ENCODE peak calls at places on chromosomes 12 and 14, in nine cellular contexts. I, N, Q, F, A, C, W, D and X are unnamed samples.

GRCh38 chr14:99838555-99839193 is 45.5 kb downstream of the EML1 start:
- DNase-seq in I (no peak), W (no peak), F (no peak), A (no peak), D (no peak), C (no peak), N (no peak), Q (no peak), X (no peak)

GRCh38 chr14:63493246-63493645 is 49.9 kb downstream of the PPP2R5E start:
- DNase-seq in I (no peak), N (no peak), D (no peak), A (peak), Q (no peak), C (no peak), W (no peak), F (no peak), X (peak)

GRCh38 chr12:112750971-112751370 is 40.6 kb upstream of the RPH3A start:
- DNase-seq in A (no peak), F (no peak), Q (no peak), D (no peak), W (no peak), N (no peak), C (no peak), I (no peak), X (no peak)

GRCh38 chr12:57965766-57966165 is 24.4 kb downstream of the ATP23 start:
- DNase-seq in F (no peak), Q (no peak), D (no peak), C (no peak), W (no peak), I (no peak), A (no peak), N (no peak), X (no peak)

GRCh38 chr12:55823419-55823818 is 5.6 kb downstream of the ORMDL2 start:
- DNase-seq in N (no peak), A (no peak), F (no peak), W (no peak), D (no peak), I (no peak), C (no peak), Q (no peak), X (no peak)

GRCh38 chr12:116361404-116362223 is 84.1 kb upstream of the MED13L start:
- DNase-seq in N (no peak), Q (no peak), W (no peak), C (no peak), D (no peak), I (no peak), F (no peak), A (no peak), X (no peak)

GRCh38 chr12:22700126-22700525 is 75.2 kb downstream of the ETNK1 start:
- DNase-seq in W (peak), D (no peak), F (no peak), A (no peak), I (peak), N (no peak), C (no peak), Q (no peak), X (no peak)

GRCh38 chr12:79911889-79912656 is 22.8 kb downstream of the PPP1R12A start:
- DNase-seq in F (no peak), N (no peak), D (peak), Q (no peak), A (no peak), C (no peak), W (no peak), I (no peak), X (no peak)

GRCh38 chr14:95098984-95099599 is 58.2 kb downstream of the DICER1 start:
- DNase-seq in A (peak), C (peak), W (peak), F (peak), D (peak), N (no peak), Q (peak), I (peak), X (peak)

GRCh38 chr12:30884804-30885203 is 41.7 kb upstream of the TSPAN11 start:
- DNase-seq in I (no peak), N (no peak), F (no peak), W (no peak), A (no peak), D (no peak), C (no peak), Q (no peak), X (peak)

GRCh38 chr14:35229495-35230089 is 62.6 kb upstream of the PSMA6 start:
- DNase-seq in W (peak), Q (no peak), A (no peak), C (no peak), N (no peak), I (peak), F (no peak), D (no peak), X (peak)

GRCh38 chr14:85579957-85580356 is 50.0 kb downstream of the FLRT2 start:
- DNase-seq in N (no peak), I (no peak), F (no peak), C (no peak), W (no peak), Q (no peak), A (no peak), D (no peak), X (no peak)

GRCh38 chr12:110234197-110235154 is 46.6 kb upstream of the ATP2A2 start:
- DNase-seq in D (no peak), C (no peak), I (no peak), Q (no peak), A (no peak), F (no peak), W (no peak), N (no peak), X (peak)

GRCh38 chr14:24392327-24393098 is 6.3 kb upstream of the NYNRIN start:
- DNase-seq in C (no peak), N (no peak), A (peak), F (no peak), W (peak), I (peak), Q (no peak), D (no peak), X (no peak)
- TF ChIP-seq CTCF in C (no peak), N (no peak), A (peak), F (no peak), W (peak), I (peak), Q (peak), D (no peak), X (no peak)

GRCh38 chr12:27014859-27015729 is 910 bp upstream of the TM7SF3 start:
- DNase-seq in A (no peak), F (no peak), C (no peak), N (no peak), I (no peak), W (no peak), Q (no peak), D (peak), X (peak)

GRCh38 chr12:27015730-27016076 is 1.5 kb upstream of the TM7SF3 start:
- DNase-seq in D (no peak), A (peak), Q (no peak), C (no peak), N (no peak), W (peak), I (peak), F (no peak), X (peak)

GRCh38 chr12:27013606-27014084 is 539 bp downstream of the TM7SF3 start:
- DNase-seq in A (no peak), I (peak), F (peak), W (peak), C (no peak), Q (peak), N (no peak), D (peak), X (peak)

GRCh38 chr12:27012982-27013255 is 1.3 kb downstream of the TM7SF3 start:
- DNase-seq in W (no peak), C (no peak), N (no peak), D (no peak), I (no peak), Q (no peak), A (no peak), F (no peak), X (no peak)

DNA sequence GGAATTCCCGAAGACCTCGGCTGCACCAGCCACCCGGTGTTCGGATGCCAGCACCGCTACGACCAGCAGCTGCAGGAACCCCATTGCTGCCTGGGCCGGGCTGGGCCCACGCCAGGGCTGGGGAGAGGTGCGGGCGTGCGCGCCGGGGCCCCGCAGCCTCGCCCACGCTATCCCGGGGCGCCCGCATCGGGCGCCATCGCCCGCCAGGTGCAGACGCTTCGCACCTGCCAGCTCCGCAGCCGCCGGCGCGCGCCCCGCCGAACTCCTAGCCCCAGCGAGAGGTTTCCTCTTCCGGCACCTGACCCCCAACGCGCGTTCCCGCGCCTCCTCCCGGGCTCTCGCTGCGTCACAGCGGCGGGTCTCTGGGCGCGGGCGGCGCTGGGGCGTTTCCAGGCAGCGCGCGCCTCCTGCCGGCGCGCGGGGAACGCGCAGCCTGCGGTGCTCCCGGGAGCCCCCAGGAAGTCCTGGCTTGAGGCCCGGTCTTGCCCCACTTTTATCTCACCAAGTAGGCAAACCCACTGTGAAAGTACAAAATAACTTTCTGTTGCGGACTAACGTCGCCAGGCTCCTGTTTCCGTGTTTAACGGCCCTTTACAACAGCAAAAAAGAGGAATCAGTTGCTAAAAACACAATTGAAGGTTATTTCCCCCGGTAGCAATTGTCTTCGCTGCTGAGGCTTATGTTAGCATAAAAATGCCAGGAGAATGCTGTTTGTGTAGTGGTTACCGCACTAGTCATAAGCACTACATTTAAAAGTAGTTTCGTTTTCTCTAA is at the start of gene TM7SF3:
- DNase-seq in F (peak), C (peak), A (peak), I (peak), D (peak), Q (peak), N (peak), W (peak), X (no peak)
- TF ChIP-seq POLR2A in F (no peak), C (peak), A (peak), I (peak), D (peak), Q (no peak), N (peak), W (peak), X (peak)

DNA sequence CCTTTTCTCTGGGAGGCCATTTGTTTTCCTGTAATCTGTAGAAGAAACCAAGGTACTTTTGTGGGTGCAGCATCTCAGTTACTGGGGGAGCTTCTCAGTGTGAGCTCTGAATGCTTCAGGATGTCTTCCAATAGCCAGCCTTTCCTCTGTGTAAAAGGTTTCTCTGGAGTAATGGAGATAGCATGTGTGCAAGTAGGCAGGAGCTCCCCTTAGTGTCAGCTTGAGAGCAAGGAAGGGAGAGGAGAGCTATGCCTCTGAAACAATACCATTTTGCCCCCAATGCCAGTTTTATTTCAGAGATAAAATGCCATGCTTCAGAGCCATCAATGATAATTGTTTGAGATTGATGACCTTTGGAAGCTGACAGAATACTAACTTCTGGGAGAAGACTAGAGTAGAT is 125.5 kb downstream of the CRADD start:
- DNase-seq in Q (no peak), N (no peak), I (no peak), A (no peak), W (no peak), C (no peak), F (no peak), D (no peak), X (no peak)
- TF ChIP-seq CTCF in Q (no peak), N (no peak), I (no peak), A (no peak), W (no peak), C (no peak), F (no peak), D (no peak), X (no peak)

GRCh38 chr12:132593938-132594358 is 16.4 kb downstream of the LRCOL1 start:
- DNase-seq in F (peak), A (peak), N (peak), W (peak), D (peak), I (peak), Q (peak), C (peak), X (peak)
- TF ChIP-seq POLR2A in F (no peak), A (peak), N (no peak), W (no peak), D (peak), I (no peak), Q (no peak), C (no peak), X (no peak)

GRCh38 chr12:96889273-96889933 is 17.7 kb upstream of the NEDD1 start:
- DNase-seq in Q (no peak), F (no peak), W (peak), A (no peak), N (no peak), D (no peak), C (no peak), I (peak), X (no peak)
- TF ChIP-seq CTCF in Q (no peak), F (no peak), W (no peak), A (no peak), N (no peak), D (no peak), C (no peak), I (no peak), X (no peak)

GRCh38 chr12:109092484-109093021 is 719 bp downstream of the ALKBH2 start:
- DNase-seq in C (no peak), Q (no peak), F (no peak), N (no peak), D (no peak), W (no peak), I (no peak), A (no peak), X (peak)

GRCh38 chr12:109089683-109090082 is 3.6 kb downstream of the ALKBH2 start:
- DNase-seq in Q (no peak), N (no peak), W (no peak), I (no peak), D (no peak), F (no peak), C (no peak), A (no peak), X (no peak)

GRCh38 chr12:109097435-109098141 is at the start of gene UNG:
- DNase-seq in I (peak), D (peak), F (peak), A (peak), N (peak), W (peak), C (peak), Q (peak), X (peak)

GRCh38 chr12:109097140-109097434 is 310 bp upstream of the UNG start:
- DNase-seq in C (no peak), Q (no peak), W (no peak), N (no peak), A (no peak), I (no peak), F (no peak), D (no peak), X (no peak)

DNA sequence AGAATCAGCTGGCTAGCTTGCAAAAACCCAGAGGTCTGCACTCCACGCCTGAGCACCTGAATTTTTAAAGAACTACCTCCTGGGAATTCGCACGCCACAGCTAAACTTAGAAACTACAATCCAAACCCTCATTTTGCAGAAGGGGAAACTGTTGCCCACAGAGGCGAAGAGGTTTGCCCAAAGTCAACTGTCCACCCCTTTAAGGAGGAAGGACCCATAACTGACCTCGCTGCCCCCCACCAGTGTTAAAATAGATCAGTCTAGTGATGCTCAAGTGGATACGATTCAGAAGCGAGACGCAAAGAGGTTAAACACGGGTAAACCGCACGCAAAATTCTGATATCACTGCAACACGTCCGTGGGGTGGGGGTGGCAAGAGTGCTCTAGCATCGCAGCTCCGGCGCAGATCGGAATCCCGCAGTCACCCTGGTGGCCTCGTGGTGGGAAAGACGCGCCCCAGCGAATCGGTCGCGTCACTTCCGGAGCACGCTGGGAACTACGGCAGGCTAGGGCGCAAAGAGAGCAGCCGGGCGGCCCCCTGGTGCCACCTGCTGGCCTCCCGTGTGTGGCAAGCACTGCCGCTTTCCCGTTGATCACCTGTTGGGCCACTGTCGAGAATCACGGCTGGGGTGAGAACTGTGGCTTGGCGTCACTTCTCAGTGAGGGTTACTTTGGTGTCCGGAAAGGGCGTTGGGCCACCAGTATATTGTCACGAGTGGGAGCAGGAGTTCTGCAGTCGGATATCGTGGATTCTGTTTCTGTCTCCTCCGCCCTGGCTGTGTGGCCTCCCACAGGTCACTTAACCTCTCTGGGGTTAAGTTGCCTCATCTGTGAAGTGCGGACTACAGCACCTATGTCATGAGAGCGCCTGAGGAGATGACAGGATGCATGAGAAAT is at the start of gene ALKBH2:
- DNase-seq in C (peak), A (peak), N (peak), D (peak), W (peak), Q (peak), I (peak), F (peak), X (peak)
- TF ChIP-seq POLR2A in C (peak), A (peak), N (peak), D (peak), W (peak), Q (no peak), I (peak), F (no peak), X (peak)

GRCh38 chr12:98151105-98151504 is 364.3 kb upstream of the TMPO start:
- DNase-seq in F (no peak), I (no peak), N (no peak), W (no peak), C (no peak), A (no peak), D (no peak), Q (no peak), X (no peak)

GRCh38 chr12:98151984-98152383 is 363.4 kb upstream of the TMPO start:
- DNase-seq in I (no peak), W (no peak), F (no peak), C (no peak), D (no peak), N (no peak), Q (no peak), A (no peak), X (no peak)

GRCh38 chr12:98156697-98157096 is 358.7 kb upstream of the TMPO start:
- DNase-seq in D (no peak), I (no peak), Q (no peak), F (no peak), W (no peak), C (no peak), A (no peak), N (no peak), X (no peak)

GRCh38 chr12:98149270-98149669 is 366.1 kb upstream of the TMPO start:
- DNase-seq in D (no peak), C (no peak), Q (no peak), A (no peak), F (no peak), W (no peak), I (no peak), N (no peak), X (no peak)

DNA sequence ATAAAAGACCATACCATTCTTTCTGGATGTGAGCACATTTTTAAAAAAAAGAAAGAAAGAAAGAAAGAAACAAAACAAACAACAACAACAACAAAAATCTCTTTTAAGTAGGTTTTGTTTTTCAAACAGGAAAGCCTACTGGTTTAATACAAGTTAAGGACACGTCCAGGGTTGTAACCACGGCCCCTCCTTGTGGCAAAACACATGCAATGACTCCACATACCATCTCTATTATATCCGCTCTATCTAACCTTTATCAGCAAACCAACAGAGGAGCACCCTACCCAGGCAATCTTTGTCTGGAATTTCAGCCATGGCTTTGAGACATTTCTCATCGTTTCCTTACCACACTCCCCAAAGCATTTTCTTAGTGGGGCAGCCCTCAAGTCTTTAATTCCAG is 360.5 kb upstream of the TMPO start:
- DNase-seq in N (no peak), W (peak), F (peak), Q (no peak), D (peak), C (no peak), A (peak), I (no peak), X (peak)
- TF ChIP-seq CTCF in N (no peak), W (peak), F (no peak), Q (no peak), D (no peak), C (no peak), A (peak), I (peak), X (peak)